ENCODE peak calls at places on chromosomes 13 and 19, in eight cellular contexts. X, K, V, M, E, G, S and U are unnamed samples.

GRCh38 chr19:15354557-15355296 is 22.4 kb upstream of the BRD4 start:
- DNase-seq in K (no peak), V (no peak), G (peak; percentile 75), E (no peak), S (no peak), X (no peak), M (no peak), U (no peak)

GRCh38 chr13:99295488-99296252 is 11.5 kb downstream of the GPR183 start:
- DNase-seq in S (no peak), V (no peak), M (no peak), G (no peak), K (no peak), E (no peak), X (no peak), U (no peak)

GRCh38 chr19:40689339-40690049 is 957 bp downstream of the NUMBL start:
- DNase-seq in E (peak; percentile 7), K (no peak), X (no peak), V (peak; percentile 66), G (peak; percentile 80), M (peak; percentile 51), S (no peak), U (peak; percentile 77)

GRCh38 chr13:50129923-50130685 is 114.9 kb downstream of the KCNRG start:
- DNase-seq in E (peak; percentile 13), M (peak; percentile 76), K (no peak), G (peak; percentile 86), X (peak; percentile 29), V (peak; percentile 88), S (peak; percentile 65), U (peak; percentile 65)

GRCh38 chr19:22422220-22422619 is at the start of gene ZNF98:
- DNase-seq in G (no peak), S (no peak), V (peak; percentile 62), X (no peak), K (no peak), E (no peak), M (no peak), U (peak; percentile 66)

GRCh38 chr19:41933693-41934426 is 5.6 kb upstream of the ERFL start:
- DNase-seq in V (no peak), S (peak; percentile 53), E (no peak), K (no peak), M (no peak), X (no peak), G (no peak), U (no peak)

GRCh38 chr13:101157261-101157660 is 259.0 kb downstream of the NALCN start:
- DNase-seq in G (no peak), E (no peak), X (no peak), K (no peak), V (no peak), M (peak; percentile 13), S (no peak), U (no peak)

GRCh38 chr13:26062853-26063444 is 11.1 kb upstream of the SHISA2 start:
- DNase-seq in M (peak; percentile 73), G (no peak), V (no peak), S (peak; percentile 50), X (peak; percentile 66), E (peak; percentile 76), K (no peak), U (no peak)

GRCh38 chr19:45444318-45445041 is 20.8 kb upstream of the ERCC1 start:
- DNase-seq in M (peak; percentile 96), S (peak; percentile 85), E (peak; percentile 75), V (peak; percentile 97), K (peak; percentile 88), G (peak; percentile 99), X (peak; percentile 96), U (peak; percentile 90)

GRCh38 chr13:27200413-27201066 is 28.9 kb upstream of the USP12 start:
- DNase-seq in S (no peak), V (no peak), E (peak; percentile 68), X (no peak), K (no peak), G (no peak), M (no peak), U (no peak)

GRCh38 chr19:56769650-56770049 is 70.9 kb downstream of the PEG3 start:
- DNase-seq in X (no peak), S (no peak), V (no peak), G (no peak), E (no peak), M (no peak), K (no peak), U (no peak)

GRCh38 chr19:5585461-5586299 is 17.9 kb upstream of the TINCR start:
- DNase-seq in E (no peak), K (no peak), V (peak; percentile 68), M (peak; percentile 80), S (no peak), G (no peak), X (no peak), U (peak; percentile 32)

GRCh38 chr19:4077800-4078683 is 11.3 kb upstream of the ZBTB7A start:
- DNase-seq in S (peak; percentile 55), K (no peak), X (peak; percentile 87), E (peak; percentile 20), M (no peak), V (peak; percentile 82), G (peak; percentile 92), U (peak; percentile 69)

GRCh38 chr13:59494560-59494970 is 669.2 kb downstream of the DIAPH3 start:
- DNase-seq in G (no peak), E (no peak), S (no peak), V (no peak), K (no peak), X (no peak), M (no peak), U (no peak)

GRCh38 chr13:99796175-99796819 is 175.3 kb downstream of the ZIC5 start:
- DNase-seq in G (no peak), V (no peak), K (no peak), X (peak; percentile 62), E (peak; percentile 56), M (peak; percentile 89), S (peak; percentile 14), U (no peak)

GRCh38 chr13:84946144-84946543 is 853.1 kb downstream of the SLITRK6 start:
- DNase-seq in K (no peak), V (no peak), G (no peak), M (no peak), X (no peak), E (no peak), S (no peak), U (no peak)

GRCh38 chr19:498591-498950 is 2.3 kb downstream of the MADCAM1 start:
- DNase-seq in V (no peak), S (no peak), M (no peak), E (no peak), G (peak; percentile 29), X (no peak), K (no peak), U (peak; percentile 73)

GRCh38 chr13:99648905-99649304 is 147.6 kb downstream of the TM9SF2 start:
- DNase-seq in V (no peak), G (no peak), M (no peak), E (no peak), S (no peak), K (no peak), X (no peak), U (no peak)

GRCh38 chr13:108268713-108269112 is 805 bp upstream of the TNFSF13B start:
- DNase-seq in G (no peak), E (no peak), V (no peak), M (no peak), K (no peak), S (no peak), X (no peak), U (no peak)

GRCh38 chr19:46963093-46963734 is 56.4 kb upstream of the NPAS1 start:
- DNase-seq in E (peak; percentile 41), K (no peak), S (no peak), G (no peak), X (no peak), M (no peak), V (no peak), U (no peak)

GRCh38 chr19:54266133-54266532 is 9.1 kb upstream of the LILRB5 start:
- DNase-seq in E (peak; percentile 90), V (no peak), G (peak; percentile 84), X (peak; percentile 96), S (peak; percentile 69), M (peak; percentile 92), K (no peak), U (peak; percentile 88)
- H3K9me3 ChIP-seq in E (no peaks in the 10 kb centered on the region), V (no peaks in the 10 kb centered on the region), G (no peaks in the 10 kb centered on the region), X (no peaks in the 10 kb centered on the region), S (no peaks in the 10 kb centered on the region), M (no peaks in the 10 kb centered on the region), K (no peaks in the 10 kb centered on the region), U (no peaks in the 10 kb centered on the region)

DNA sequence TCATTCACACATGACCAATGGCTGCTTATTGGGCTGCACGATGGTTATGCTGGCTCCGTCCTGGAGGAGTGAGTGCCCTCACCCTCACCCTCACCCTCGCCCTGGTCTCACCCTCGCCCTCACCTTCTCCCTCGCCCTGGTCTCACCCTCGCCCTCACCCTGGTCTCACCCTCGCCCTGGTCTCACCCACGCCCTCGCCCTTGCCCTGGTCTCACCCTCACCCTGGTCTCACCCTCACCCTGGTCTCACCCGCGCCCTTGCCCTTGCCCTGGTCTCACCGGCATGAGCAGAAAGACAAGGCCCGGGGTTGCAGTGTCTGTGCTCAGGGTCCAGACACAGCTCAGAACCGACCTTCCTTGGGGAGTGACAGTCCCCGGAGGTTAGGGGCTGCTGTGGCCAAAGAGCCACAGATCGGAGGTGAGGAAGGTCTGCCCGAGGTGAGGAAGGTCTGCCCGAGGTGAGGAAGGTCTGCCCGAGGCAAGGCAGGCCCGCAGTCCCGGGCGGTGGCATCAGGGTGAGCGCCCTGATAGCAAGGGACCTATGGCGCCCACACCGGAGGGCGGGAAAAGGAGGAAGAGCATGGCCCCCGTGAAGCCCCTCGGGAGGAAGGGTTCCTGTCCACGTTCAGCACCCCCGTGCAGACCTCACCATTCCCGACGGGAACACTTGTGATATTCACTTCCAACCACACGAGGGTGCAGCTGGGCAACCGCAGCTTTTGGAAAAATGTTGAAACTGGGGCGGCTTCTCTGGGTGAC is 65.6 kb downstream of the MCF2L start:
- DNase-seq in E (peak; percentile 66), M (peak; percentile 61), V (no peak), S (no peak), K (no peak), G (peak; percentile 51), X (peak; percentile 41), U (peak; percentile 54)
- TF ChIP-seq CTCF in E (peak; percentile 77), M (peak; percentile 73), V (peak; percentile 69), S (no peak), K (peak; percentile 36), G (peak; percentile 59), X (peak; percentile 26), U (peak; percentile 53)

GRCh38 chr13:19725320-19725719 is 57.4 kb downstream of the PSPC1 start:
- DNase-seq in K (no peak), S (no peak), E (no peak), X (no peak), G (no peak), V (no peak), M (no peak), U (no peak)
- H3K9me3 ChIP-seq in K (no peaks in the 10 kb centered on the region), S (no peaks in the 10 kb centered on the region), E (no peaks in the 10 kb centered on the region), X (no peaks in the 10 kb centered on the region), G (no peaks in the 10 kb centered on the region), V (no peaks in the 10 kb centered on the region), M (no peaks in the 10 kb centered on the region), U (no peaks in the 10 kb centered on the region)

DNA sequence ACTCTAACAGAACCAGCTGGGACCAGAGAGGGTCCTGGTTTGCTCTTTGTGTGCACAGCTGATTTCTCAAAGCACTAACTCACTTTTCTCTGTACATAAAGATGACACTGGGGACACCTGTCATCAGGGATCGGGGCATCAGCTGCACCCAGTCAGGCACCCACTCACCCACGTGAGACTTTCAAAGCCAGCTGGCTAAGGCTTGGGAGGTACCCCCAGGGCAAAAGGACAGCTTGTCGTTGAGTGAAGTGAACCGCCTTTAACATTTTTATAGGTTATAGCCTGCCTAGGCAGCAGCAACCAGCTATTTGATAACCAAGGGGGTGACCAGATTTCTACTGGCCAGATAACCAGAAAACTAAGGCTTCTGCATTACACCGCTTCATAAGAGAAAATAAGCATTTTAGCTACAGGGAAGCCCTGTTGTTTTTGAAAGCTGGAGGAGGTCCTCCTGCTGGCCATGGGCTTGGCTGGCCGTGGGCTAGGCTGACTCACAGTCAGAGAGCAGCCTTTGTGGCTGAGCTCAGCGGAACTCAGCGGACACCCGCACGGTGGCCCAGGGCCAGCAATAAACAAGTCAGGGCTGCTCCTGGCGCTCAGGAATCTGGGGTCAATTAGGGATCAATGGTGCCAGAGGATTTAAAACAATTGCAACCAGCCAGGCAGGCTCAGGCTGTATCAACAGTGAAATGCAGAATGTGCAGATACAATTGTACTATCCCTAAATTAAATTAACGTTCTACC is 57.1 kb downstream of the ALOX5AP start:
- DNase-seq in V (peak; percentile 88), X (peak; percentile 41), G (peak; percentile 85), S (no peak), E (peak; percentile 91), K (peak; percentile 19), M (peak; percentile 64), U (peak; percentile 66)
- TF ChIP-seq CTCF in V (peak; percentile 26), X (no peak), G (no peak), S (no peak), E (peak; percentile 26), K (no peak), M (no peak), U (no peak)